ENCODE peak calls at places on chromosomes 13 and 19, in six cellular contexts. H, G, X, I, Y and C are unnamed samples.

GRCh38 chr13:50244913-50245574 is 229.8 kb downstream of the KCNRG start:
- DNase-seq in G (no peak), Y (peak), X (peak), I (no peak), H (no peak), C (no peak)

GRCh38 chr13:20882206-20882605 is 20.3 kb downstream of the XPO4 start:
- DNase-seq in I (no peak), Y (no peak), H (no peak), X (no peak), G (no peak), C (no peak)

GRCh38 chr13:72868229-72868628 is 86.3 kb downstream of the PIBF1 start:
- DNase-seq in Y (no peak), X (no peak), H (no peak), G (no peak), I (no peak), C (no peak)

GRCh38 chr19:15715642-15716041 is 12.2 kb upstream of the OR10H2 start:
- DNase-seq in H (no peak), G (no peak), X (no peak), I (no peak), Y (no peak), C (no peak)

GRCh38 chr19:18675779-18676178 is 7.7 kb upstream of the CRTC1 start:
- DNase-seq in G (no peak), Y (no peak), I (no peak), X (no peak), H (no peak), C (no peak)

GRCh38 chr19:29668746-29669609 is 3.7 kb downstream of the PLEKHF1 start:
- DNase-seq in I (peak), G (no peak), Y (no peak), X (no peak), H (no peak), C (no peak)

GRCh38 chr19:4976412-4977298 is 7.7 kb downstream of the KDM4B start:
- DNase-seq in I (peak), G (peak), Y (peak), X (peak), H (no peak), C (no peak)

GRCh38 chr19:1935484-1936208 is 5.3 kb upstream of the CSNK1G2 start:
- DNase-seq in G (peak), X (peak), I (no peak), H (no peak), Y (peak), C (no peak)

GRCh38 chr19:46294475-46294874 is 2.4 kb upstream of the HIF3A start:
- DNase-seq in H (no peak), G (no peak), I (no peak), X (no peak), Y (no peak), C (no peak)

GRCh38 chr19:30036154-30037129 is 94.4 kb downstream of the URI1 start:
- DNase-seq in Y (peak), I (no peak), H (no peak), X (no peak), G (no peak), C (no peak)

GRCh38 chr13:44268965-44269364 is 104.7 kb upstream of the SERP2 start:
- DNase-seq in I (no peak), X (no peak), H (no peak), Y (no peak), G (no peak), C (no peak)

GRCh38 chr13:103607995-103608394 is 541.8 kb upstream of the SLC10A2 start:
- DNase-seq in H (no peak), G (no peak), X (no peak), I (no peak), Y (no peak), C (no peak)

GRCh38 chr19:54207908-54208783 is 7.5 kb downstream of the RPS9 start:
- DNase-seq in G (peak), X (peak), H (peak), I (no peak), Y (peak), C (no peak)

GRCh38 chr19:6800991-6801396 is 28.5 kb downstream of the VAV1 start:
- DNase-seq in G (no peak), Y (peak), I (no peak), H (no peak), X (peak), C (peak)